ENCODE peak calls at places on chromosomes 6 and 20, in four cellular contexts. D is NCI-H1092, X is breast epithelium, S is C1 segment of cervical spinal cord. M is an unnamed sample.

GRCh38 chr20:8756410-8756809 is 312.5 kb upstream of the PLCB4 start:
- DNase-seq in S (peak), D (no peak), X (no peak), M (no peak)

GRCh38 chr20:8155229-8155628 is 23.2 kb downstream of the PLCB1 start:
- DNase-seq in X (no peak), S (no peak), D (no peak), M (no peak)

GRCh38 chr6:32393660-32394420 is 13.1 kb downstream of the BTNL2 start:
- DNase-seq in X (no peak), S (no peak), D (no peak), M (no peak)

GRCh38 chr6:151958332-151958731 is 150.8 kb downstream of the ESR1 start:
- DNase-seq in X (no peak), D (no peak), S (no peak), M (no peak)

GRCh38 chr20:10665027-10665561 is 8.7 kb downstream of the JAG1 start:
- DNase-seq in D (no peak), S (no peak), X (no peak), M (no peak)

GRCh38 chr6:10884245-10884972 is 2.4 kb upstream of the SYCP2L start:
- DNase-seq in X (no peak), D (no peak), S (no peak), M (no peak)

GRCh38 chr20:11540558-11540957 is 377.1 kb upstream of the BTBD3 start:
- DNase-seq in X (no peak), S (no peak), D (no peak), M (no peak)

GRCh38 chr6:44131880-44132279 is 4.5 kb downstream of the TMEM63B start:
- DNase-seq in S (no peak), D (no peak), X (no peak), M (no peak)

GRCh38 chr6:79949235-79949634 is 1.9 kb upstream of the ELOVL4 start:
- DNase-seq in X (no peak), S (no peak), D (peak), M (no peak)

GRCh38 chr6:12903246-12903645 is 186.7 kb downstream of the PHACTR1 start:
- DNase-seq in D (no peak), S (no peak), X (no peak), M (no peak)

GRCh38 chr6:11551053-11551452 is 13.5 kb downstream of the TMEM170B start:
- DNase-seq in X (no peak), D (no peak), S (no peak), M (no peak)

GRCh38 chr6:147201885-147202515 is 2.2 kb upstream of the STXBP5 start:
- DNase-seq in D (no peak), S (peak), X (no peak), M (peak)

GRCh38 chr6:10412948-10413849 is 1.7 kb downstream of the TFAP2A start:
- DNase-seq in X (peak), D (no peak), S (no peak), M (no peak)

GRCh38 chr6:47188588-47189021 is 121.1 kb downstream of the TNFRSF21 start:
- DNase-seq in X (no peak), D (no peak), S (no peak), M (no peak)

GRCh38 chr20:17485017-17485416 is 46.2 kb downstream of the BFSP1 start:
- DNase-seq in D (no peak), S (no peak), X (no peak), M (no peak)

GRCh38 chr20:35629432-35630145 is 14.0 kb downstream of the SPAG4 start:
- DNase-seq in D (no peak), X (no peak), S (no peak), M (no peak)

GRCh38 chr6:169250660-169251059 is 3.0 kb downstream of the THBS2 start:
- DNase-seq in D (no peak), S (peak), X (no peak), M (peak)

GRCh38 chr20:24995741-24996448 is 3.3 kb upstream of the APMAP start:
- DNase-seq in X (peak), S (no peak), D (no peak), M (no peak)

GRCh38 chr6:168333039-168333438 is 13.5 kb upstream of the DACT2 start:
- DNase-seq in D (no peak), X (no peak), S (no peak), M (no peak)

GRCh38 chr6:53579338-53579737 is 34.4 kb upstream of the GCLC start:
- DNase-seq in S (no peak), X (no peak), D (no peak), M (no peak)

GRCh38 chr20:9518776-9519175 is 4.4 kb downstream of the LAMP5 start:
- DNase-seq in D (no peak), X (no peak), S (no peak), M (no peak)

GRCh38 chr6:23728707-23729106 is 397.3 kb upstream of the NRSN1 start:
- DNase-seq in X (no peak), D (no peak), S (no peak), M (no peak)